ENCODE peak calls at places on chromosomes 2 and 18, in four cellular contexts. L is germinal center; V is activated T-cell treated with anti-CD3 and anti-CD28 coated beads, Interleukin-2, amount 50 U/mL, for 1 hour; O is kidney tubule cell. D is an unnamed sample.

GRCh38 chr18:76448262-76449109 is 46.6 kb downstream of the ZNF516 start:
- DNase-seq in V (peak), L (no peak), O (no peak), D (no peak)

GRCh38 chr2:108279468-108279867 is 9.2 kb upstream of the SULT1C2 start:
- DNase-seq in O (no peak), L (no peak), V (no peak), D (no peak)

GRCh38 chr2:165825041-165825440 is 31.0 kb upstream of the GALNT3 start:
- DNase-seq in O (peak), V (no peak), L (no peak), D (no peak)

GRCh38 chr18:62426191-62426488 is 96.7 kb upstream of the ZCCHC2 start:
- DNase-seq in V (no peak), L (no peak), O (no peak), D (no peak)

GRCh38 chr2:117085719-117086118 is 728.8 kb upstream of the DDX18 start:
- DNase-seq in L (no peak), O (no peak), V (no peak), D (no peak)

GRCh38 chr2:216215991-216216390 is 106.8 kb downstream of the XRCC5 start:
- DNase-seq in O (peak), V (no peak), L (no peak), D (no peak)

GRCh38 chr2:11169333-11169732 is 14.1 kb downstream of the SLC66A3 start:
- DNase-seq in O (no peak), V (no peak), L (no peak), D (no peak)

GRCh38 chr2:42424033-42424432 is 63.0 kb upstream of the COX7A2L start:
- DNase-seq in V (no peak), L (no peak), O (no peak), D (no peak)

GRCh38 chr2:4591261-4591660 is 887.9 kb downstream of the DCDC2C start:
- DNase-seq in V (no peak), L (no peak), O (no peak), D (no peak)

GRCh38 chr2:85921659-85922058 is 32.9 kb upstream of the ST3GAL5 start:
- DNase-seq in V (no peak), L (no peak), O (no peak), D (no peak)

GRCh38 chr2:196238836-196239380 is 67.5 kb upstream of the STK17B start:
- DNase-seq in V (no peak), O (no peak), L (no peak), D (no peak)

D was measured in activated T-helper 2 cell treated with anti-CD3 and anti-CD28 coated beads, Interferon-gamma antibody, Interleukin-2, Interleukin-4, amounts not matched to agents 10 μg/mL and 5 μg/mL and 100 μg/mL, durations not matched to agents 14 hours and 24 hours and 36 hours.